ENCODE peak calls at places on chromosome 11, in four cellular contexts. One of them, this sample, is unnamed.

GRCh38 chr11:128691802-128692749 is 1.8 kb upstream of the FLI1 start:
- DNase-seq in stimulated activated CD4-positive, alpha-beta T cell treated with anti-CD3 and anti-CD28 coated beads, Interleukin-2, amount 100 ng/mL, for 48 hours: no peak
- DNase-seq in activated T-cell treated with anti-CD3 and anti-CD28 coated beads for 1 hour: no peak
- DNase-seq in heart right ventricle: no peak
- DNase-seq in this sample: no peak

GRCh38 chr11:911031-911889 is 650 bp upstream of the CHID1 start:
- DNase-seq in stimulated activated CD4-positive, alpha-beta T cell treated with anti-CD3 and anti-CD28 coated beads, Interleukin-2, amount 100 ng/mL, for 48 hours: peak
- DNase-seq in activated T-cell treated with anti-CD3 and anti-CD28 coated beads for 1 hour: peak
- DNase-seq in heart right ventricle: peak
- DNase-seq in this sample: peak

GRCh38 chr11:14041040-14041439 is 78.5 kb downstream of the SPON1 start:
- DNase-seq in stimulated activated CD4-positive, alpha-beta T cell treated with anti-CD3 and anti-CD28 coated beads, Interleukin-2, amount 100 ng/mL, for 48 hours: no peak
- DNase-seq in activated T-cell treated with anti-CD3 and anti-CD28 coated beads for 1 hour: no peak
- DNase-seq in heart right ventricle: no peak
- DNase-seq in this sample: no peak

GRCh38 chr11:103624708-103625623 is 411.5 kb upstream of the DDI1 start:
- DNase-seq in stimulated activated CD4-positive, alpha-beta T cell treated with anti-CD3 and anti-CD28 coated beads, Interleukin-2, amount 100 ng/mL, for 48 hours: no peak
- DNase-seq in activated T-cell treated with anti-CD3 and anti-CD28 coated beads for 1 hour: no peak
- DNase-seq in heart right ventricle: no peak
- DNase-seq in this sample: peak

GRCh38 chr11:19729141-19729540 is 16.5 kb downstream of the NAV2 start:
- DNase-seq in stimulated activated CD4-positive, alpha-beta T cell treated with anti-CD3 and anti-CD28 coated beads, Interleukin-2, amount 100 ng/mL, for 48 hours: no peak
- DNase-seq in activated T-cell treated with anti-CD3 and anti-CD28 coated beads for 1 hour: no peak
- DNase-seq in heart right ventricle: no peak
- DNase-seq in this sample: no peak

GRCh38 chr11:12454782-12455181 is 77.4 kb downstream of the PARVA start:
- DNase-seq in stimulated activated CD4-positive, alpha-beta T cell treated with anti-CD3 and anti-CD28 coated beads, Interleukin-2, amount 100 ng/mL, for 48 hours: no peak
- DNase-seq in activated T-cell treated with anti-CD3 and anti-CD28 coated beads for 1 hour: no peak
- DNase-seq in heart right ventricle: no peak
- DNase-seq in this sample: no peak

GRCh38 chr11:119378851-119379465 is 2.5 kb downstream of the USP2 start:
- DNase-seq in stimulated activated CD4-positive, alpha-beta T cell treated with anti-CD3 and anti-CD28 coated beads, Interleukin-2, amount 100 ng/mL, for 48 hours: no peak
- DNase-seq in activated T-cell treated with anti-CD3 and anti-CD28 coated beads for 1 hour: no peak
- DNase-seq in heart right ventricle: no peak
- DNase-seq in this sample: no peak

GRCh38 chr11:119699227-119699626 is 29.8 kb downstream of the NECTIN1 start:
- DNase-seq in stimulated activated CD4-positive, alpha-beta T cell treated with anti-CD3 and anti-CD28 coated beads, Interleukin-2, amount 100 ng/mL, for 48 hours: no peak
- DNase-seq in activated T-cell treated with anti-CD3 and anti-CD28 coated beads for 1 hour: no peak
- DNase-seq in heart right ventricle: peak
- DNase-seq in this sample: peak

GRCh38 chr11:628056-628455 is 1.1 kb upstream of the SCT start:
- DNase-seq in stimulated activated CD4-positive, alpha-beta T cell treated with anti-CD3 and anti-CD28 coated beads, Interleukin-2, amount 100 ng/mL, for 48 hours: no peak
- DNase-seq in activated T-cell treated with anti-CD3 and anti-CD28 coated beads for 1 hour: no peak
- DNase-seq in heart right ventricle: no peak
- DNase-seq in this sample: no peak

GRCh38 chr11:44632466-44633123 is 67.1 kb downstream of the CD82 start:
- DNase-seq in stimulated activated CD4-positive, alpha-beta T cell treated with anti-CD3 and anti-CD28 coated beads, Interleukin-2, amount 100 ng/mL, for 48 hours: no peak
- DNase-seq in activated T-cell treated with anti-CD3 and anti-CD28 coated beads for 1 hour: no peak
- DNase-seq in heart right ventricle: peak
- DNase-seq in this sample: peak

GRCh38 chr11:59555601-59556114 is 44.3 kb downstream of the OR4D9 start:
- DNase-seq in stimulated activated CD4-positive, alpha-beta T cell treated with anti-CD3 and anti-CD28 coated beads, Interleukin-2, amount 100 ng/mL, for 48 hours: no peak
- DNase-seq in activated T-cell treated with anti-CD3 and anti-CD28 coated beads for 1 hour: no peak
- DNase-seq in heart right ventricle: no peak
- DNase-seq in this sample: no peak

GRCh38 chr11:72716291-72716690 is 35.9 kb downstream of the ARAP1 start:
- DNase-seq in stimulated activated CD4-positive, alpha-beta T cell treated with anti-CD3 and anti-CD28 coated beads, Interleukin-2, amount 100 ng/mL, for 48 hours: no peak
- DNase-seq in activated T-cell treated with anti-CD3 and anti-CD28 coated beads for 1 hour: no peak
- DNase-seq in heart right ventricle: no peak
- DNase-seq in this sample: no peak

GRCh38 chr11:75399344-75400109 is at the start of gene RPS3:
- DNase-seq in stimulated activated CD4-positive, alpha-beta T cell treated with anti-CD3 and anti-CD28 coated beads, Interleukin-2, amount 100 ng/mL, for 48 hours: peak
- DNase-seq in activated T-cell treated with anti-CD3 and anti-CD28 coated beads for 1 hour: peak
- DNase-seq in heart right ventricle: peak
- DNase-seq in this sample: peak

GRCh38 chr11:46668480-46669085 is 31.8 kb downstream of the ARHGAP1 start:
- DNase-seq in stimulated activated CD4-positive, alpha-beta T cell treated with anti-CD3 and anti-CD28 coated beads, Interleukin-2, amount 100 ng/mL, for 48 hours: no peak
- DNase-seq in activated T-cell treated with anti-CD3 and anti-CD28 coated beads for 1 hour: no peak
- DNase-seq in heart right ventricle: no peak
- DNase-seq in this sample: no peak

GRCh38 chr11:35598254-35599125 is 19.8 kb upstream of the FJX1 start:
- DNase-seq in stimulated activated CD4-positive, alpha-beta T cell treated with anti-CD3 and anti-CD28 coated beads, Interleukin-2, amount 100 ng/mL, for 48 hours: no peak
- DNase-seq in activated T-cell treated with anti-CD3 and anti-CD28 coated beads for 1 hour: no peak
- DNase-seq in heart right ventricle: no peak
- DNase-seq in this sample: peak

GRCh38 chr11:95494167-95494566 is 263.2 kb upstream of the SESN3 start:
- DNase-seq in stimulated activated CD4-positive, alpha-beta T cell treated with anti-CD3 and anti-CD28 coated beads, Interleukin-2, amount 100 ng/mL, for 48 hours: no peak
- DNase-seq in activated T-cell treated with anti-CD3 and anti-CD28 coated beads for 1 hour: no peak
- DNase-seq in heart right ventricle: no peak
- DNase-seq in this sample: no peak

GRCh38 chr11:69919659-69920499 is 100.7 kb upstream of the FGF3 start:
- DNase-seq in stimulated activated CD4-positive, alpha-beta T cell treated with anti-CD3 and anti-CD28 coated beads, Interleukin-2, amount 100 ng/mL, for 48 hours: no peak
- DNase-seq in activated T-cell treated with anti-CD3 and anti-CD28 coated beads for 1 hour: no peak
- DNase-seq in heart right ventricle: no peak
- DNase-seq in this sample: no peak

GRCh38 chr11:47430524-47430923 is 4.3 kb upstream of the PSMC3 start:
- DNase-seq in stimulated activated CD4-positive, alpha-beta T cell treated with anti-CD3 and anti-CD28 coated beads, Interleukin-2, amount 100 ng/mL, for 48 hours: no peak
- DNase-seq in activated T-cell treated with anti-CD3 and anti-CD28 coated beads for 1 hour: no peak
- DNase-seq in heart right ventricle: no peak
- DNase-seq in this sample: no peak

GRCh38 chr11:68432874-68433273 is 27.7 kb upstream of the PPP6R3 start:
- DNase-seq in stimulated activated CD4-positive, alpha-beta T cell treated with anti-CD3 and anti-CD28 coated beads, Interleukin-2, amount 100 ng/mL, for 48 hours: no peak
- DNase-seq in activated T-cell treated with anti-CD3 and anti-CD28 coated beads for 1 hour: no peak
- DNase-seq in heart right ventricle: no peak
- DNase-seq in this sample: no peak

GRCh38 chr11:118790357-118791014 is 478 bp downstream of the DDX6 start:
- DNase-seq in stimulated activated CD4-positive, alpha-beta T cell treated with anti-CD3 and anti-CD28 coated beads, Interleukin-2, amount 100 ng/mL, for 48 hours: peak
- DNase-seq in activated T-cell treated with anti-CD3 and anti-CD28 coated beads for 1 hour: peak
- DNase-seq in heart right ventricle: peak
- DNase-seq in this sample: peak

GRCh38 chr11:74018331-74019005 is 9.6 kb upstream of the UCP3 start:
- DNase-seq in stimulated activated CD4-positive, alpha-beta T cell treated with anti-CD3 and anti-CD28 coated beads, Interleukin-2, amount 100 ng/mL, for 48 hours: no peak
- DNase-seq in activated T-cell treated with anti-CD3 and anti-CD28 coated beads for 1 hour: no peak
- DNase-seq in heart right ventricle: peak
- DNase-seq in this sample: peak

GRCh38 chr11:28966951-28967350 is 858.8 kb downstream of the METTL15 start:
- DNase-seq in stimulated activated CD4-positive, alpha-beta T cell treated with anti-CD3 and anti-CD28 coated beads, Interleukin-2, amount 100 ng/mL, for 48 hours: no peak
- DNase-seq in activated T-cell treated with anti-CD3 and anti-CD28 coated beads for 1 hour: no peak
- DNase-seq in heart right ventricle: no peak
- DNase-seq in this sample: peak

GRCh38 chr11:73995247-73995646 is 12.6 kb upstream of the UCP2 start:
- DNase-seq in stimulated activated CD4-positive, alpha-beta T cell treated with anti-CD3 and anti-CD28 coated beads, Interleukin-2, amount 100 ng/mL, for 48 hours: no peak
- DNase-seq in activated T-cell treated with anti-CD3 and anti-CD28 coated beads for 1 hour: no peak
- DNase-seq in heart right ventricle: no peak
- DNase-seq in this sample: no peak

GRCh38 chr11:30753504-30753903 is 167.4 kb upstream of the MPPED2 start:
- DNase-seq in stimulated activated CD4-positive, alpha-beta T cell treated with anti-CD3 and anti-CD28 coated beads, Interleukin-2, amount 100 ng/mL, for 48 hours: no peak
- DNase-seq in activated T-cell treated with anti-CD3 and anti-CD28 coated beads for 1 hour: no peak
- DNase-seq in heart right ventricle: no peak
- DNase-seq in this sample: no peak

GRCh38 chr11:63683133-63683991 is 2.1 kb downstream of the RTN3 start:
- DNase-seq in stimulated activated CD4-positive, alpha-beta T cell treated with anti-CD3 and anti-CD28 coated beads, Interleukin-2, amount 100 ng/mL, for 48 hours: no peak
- DNase-seq in activated T-cell treated with anti-CD3 and anti-CD28 coated beads for 1 hour: no peak
- DNase-seq in heart right ventricle: no peak
- DNase-seq in this sample: no peak

GRCh38 chr11:108498816-108499408 is 728 bp upstream of the POGLUT3 start:
- DNase-seq in stimulated activated CD4-positive, alpha-beta T cell treated with anti-CD3 and anti-CD28 coated beads, Interleukin-2, amount 100 ng/mL, for 48 hours: no peak
- DNase-seq in activated T-cell treated with anti-CD3 and anti-CD28 coated beads for 1 hour: no peak
- DNase-seq in heart right ventricle: no peak
- DNase-seq in this sample: no peak

GRCh38 chr11:126661051-126661450 is 305.6 kb downstream of the ST3GAL4 start:
- DNase-seq in stimulated activated CD4-positive, alpha-beta T cell treated with anti-CD3 and anti-CD28 coated beads, Interleukin-2, amount 100 ng/mL, for 48 hours: no peak
- DNase-seq in activated T-cell treated with anti-CD3 and anti-CD28 coated beads for 1 hour: no peak
- DNase-seq in heart right ventricle: no peak
- DNase-seq in this sample: no peak

GRCh38 chr11:117443269-117444186 is 115.9 kb downstream of the CEP164 start:
- DNase-seq in stimulated activated CD4-positive, alpha-beta T cell treated with anti-CD3 and anti-CD28 coated beads, Interleukin-2, amount 100 ng/mL, for 48 hours: peak
- DNase-seq in activated T-cell treated with anti-CD3 and anti-CD28 coated beads for 1 hour: no peak
- DNase-seq in heart right ventricle: peak
- DNase-seq in this sample: peak

GRCh38 chr11:1375955-1376258 is 13.8 kb upstream of the BRSK2 start:
- DNase-seq in stimulated activated CD4-positive, alpha-beta T cell treated with anti-CD3 and anti-CD28 coated beads, Interleukin-2, amount 100 ng/mL, for 48 hours: no peak
- DNase-seq in activated T-cell treated with anti-CD3 and anti-CD28 coated beads for 1 hour: no peak
- DNase-seq in heart right ventricle: no peak
- DNase-seq in this sample: no peak

GRCh38 chr11:13679768-13680167 is 11.3 kb downstream of the FAR1 start:
- DNase-seq in stimulated activated CD4-positive, alpha-beta T cell treated with anti-CD3 and anti-CD28 coated beads, Interleukin-2, amount 100 ng/mL, for 48 hours: no peak
- DNase-seq in activated T-cell treated with anti-CD3 and anti-CD28 coated beads for 1 hour: no peak
- DNase-seq in heart right ventricle: no peak
- DNase-seq in this sample: no peak

GRCh38 chr11:112785104-112785503 is 176.1 kb upstream of the NCAM1 start:
- DNase-seq in stimulated activated CD4-positive, alpha-beta T cell treated with anti-CD3 and anti-CD28 coated beads, Interleukin-2, amount 100 ng/mL, for 48 hours: no peak
- DNase-seq in activated T-cell treated with anti-CD3 and anti-CD28 coated beads for 1 hour: no peak
- DNase-seq in heart right ventricle: no peak
- DNase-seq in this sample: peak

GRCh38 chr11:37978647-37979046 is 1380.6 kb upstream of the RAG2 start:
- DNase-seq in stimulated activated CD4-positive, alpha-beta T cell treated with anti-CD3 and anti-CD28 coated beads, Interleukin-2, amount 100 ng/mL, for 48 hours: no peak
- DNase-seq in activated T-cell treated with anti-CD3 and anti-CD28 coated beads for 1 hour: no peak
- DNase-seq in heart right ventricle: no peak
- DNase-seq in this sample: peak

GRCh38 chr11:119800171-119800570 is 71.2 kb upstream of the NECTIN1 start:
- DNase-seq in stimulated activated CD4-positive, alpha-beta T cell treated with anti-CD3 and anti-CD28 coated beads, Interleukin-2, amount 100 ng/mL, for 48 hours: no peak
- DNase-seq in activated T-cell treated with anti-CD3 and anti-CD28 coated beads for 1 hour: no peak
- DNase-seq in heart right ventricle: no peak
- DNase-seq in this sample: no peak

GRCh38 chr11:60970369-60970774 is 1.1 kb upstream of the CD6 start:
- DNase-seq in stimulated activated CD4-positive, alpha-beta T cell treated with anti-CD3 and anti-CD28 coated beads, Interleukin-2, amount 100 ng/mL, for 48 hours: peak
- DNase-seq in activated T-cell treated with anti-CD3 and anti-CD28 coated beads for 1 hour: peak
- DNase-seq in heart right ventricle: peak
- DNase-seq in this sample: peak

GRCh38 chr11:8095356-8095755 is 14.3 kb downstream of the TUB start:
- DNase-seq in stimulated activated CD4-positive, alpha-beta T cell treated with anti-CD3 and anti-CD28 coated beads, Interleukin-2, amount 100 ng/mL, for 48 hours: no peak
- DNase-seq in activated T-cell treated with anti-CD3 and anti-CD28 coated beads for 1 hour: no peak
- DNase-seq in heart right ventricle: no peak
- DNase-seq in this sample: no peak

This sample was measured in cardiac fibroblast.